ENCODE peak calls at places on chromosomes 3 and 15, in eight cellular contexts. Q is tibial artery; O is skeletal muscle cell; P is iPS DF 6.9; K is CD8-positive, alpha-beta memory T cell; E is activated gamma-delta T cell treated with anti-CD3 and anti-CD28 coated beads, Interleukin-2, amount 50 U/mL, for 16 hours; F is left cardiac atrium; G is AG08396. W is an unnamed sample.

GRCh38 chr3:46970391-46971091 is 6.0 kb downstream of the CCDC12 start:
- DNase-seq in Q (no peak), O (no peak), P (no peak), K (no peak), E (no peak), F (peak; percentile 52), G (no peak), W (no peak)

GRCh38 chr15:99009741-99010370 is 2.3 kb upstream of the PGPEP1L start:
- DNase-seq in Q (no peak), O (no peak), P (no peak), K (no peak), E (no peak), F (no peak), G (no peak), W (no peak)

GRCh38 chr3:197007953-197008352 is 21.7 kb downstream of the MELTF start:
- DNase-seq in Q (no peak), O (no peak), P (no peak), K (no peak), E (no peak), F (peak; percentile 12), G (no peak), W (no peak)

GRCh38 chr15:25169318-25169717 is 214.5 kb downstream of the SNRPN start:
- DNase-seq in Q (peak; percentile 13), O (no peak), P (no peak), K (no peak), E (no peak), F (no peak), G (no peak), W (no peak)

GRCh38 chr15:43094416-43095039 is 11.3 kb downstream of the UBR1 start:
- DNase-seq in Q (no peak), O (no peak), P (no peak), K (no peak), E (no peak), F (no peak), G (no peak), W (no peak)

GRCh38 chr3:45635475-45636256 is 41.1 kb downstream of the LIMD1 start:
- DNase-seq in Q (no peak), O (peak; percentile 39), P (peak; percentile 47), K (no peak), E (no peak), F (no peak), G (peak; percentile 71), W (peak; percentile 77)

GRCh38 chr3:126742057-126742456 is 38.0 kb downstream of the CHCHD6 start:
- DNase-seq in Q (no peak), O (no peak), P (no peak), K (no peak), E (no peak), F (no peak), G (no peak), W (no peak)

GRCh38 chr15:51759557-51760070 is 8.2 kb downstream of the TMOD2 start:
- DNase-seq in Q (peak; percentile 70), O (peak; percentile 96), P (no peak), K (no peak), E (no peak), F (peak; percentile 71), G (peak; percentile 82), W (no peak)

GRCh38 chr15:31325976-31326728 is 483 bp upstream of the KLF13 start:
- DNase-seq in Q (peak; percentile 96), O (peak; percentile 95), P (peak; percentile 90), K (peak; percentile 99), E (peak; percentile 99), F (peak; percentile 94), G (peak; percentile 100), W (peak; percentile 40)

GRCh38 chr3:146308222-146308621 is 57.3 kb upstream of the PLSCR4 start:
- DNase-seq in Q (no peak), O (peak; percentile 47), P (no peak), K (no peak), E (no peak), F (no peak), G (peak; percentile 43), W (no peak)

GRCh38 chr15:34944946-34945345 is 24.6 kb downstream of the AQR start:
- DNase-seq in Q (no peak), O (no peak), P (no peak), K (no peak), E (no peak), F (no peak), G (no peak), W (no peak)

GRCh38 chr3:99577160-99577559 is 61.2 kb upstream of the COL8A1 start:
- DNase-seq in Q (no peak), O (no peak), P (no peak), K (no peak), E (no peak), F (no peak), G (no peak), W (no peak)

GRCh38 chr15:51388726-51389125 is 47.3 kb downstream of the GLDN start:
- DNase-seq in Q (no peak), O (no peak), P (no peak), K (no peak), E (no peak), F (no peak), G (no peak), W (no peak)

GRCh38 chr3:22117751-22118346 is 366.8 kb upstream of the ZNF385D start:
- DNase-seq in Q (no peak), O (peak; percentile 13), P (peak; percentile 1), K (no peak), E (no peak), F (no peak), G (peak; percentile 5), W (no peak)

GRCh38 chr3:76028816-76029215 is 243.5 kb upstream of the ZNF717 start:
- DNase-seq in Q (no peak), O (no peak), P (no peak), K (no peak), E (no peak), F (no peak), G (no peak), W (no peak)

GRCh38 chr3:122305818-122306621 is 19.0 kb upstream of the CSTA start:
- DNase-seq in Q (no peak), O (no peak), P (no peak), K (no peak), E (no peak), F (no peak), G (no peak), W (no peak)

GRCh38 chr3:122535964-122536363 is 21.2 kb upstream of the KPNA1 start:
- DNase-seq in Q (no peak), O (no peak), P (no peak), K (no peak), E (no peak), F (no peak), G (no peak), W (peak; percentile 45)

GRCh38 chr15:50145451-50145872 is 26.4 kb upstream of the ATP8B4 start:
- DNase-seq in Q (no peak), O (no peak), P (peak; percentile 47), K (no peak), E (no peak), F (no peak), G (peak; percentile 61), W (peak; percentile 38)